ENCODE peak calls at places on chromosomes 5 and 9, in seven cellular contexts. E is HCT116, N is K562, T is HepG2, R is SK-N-SH, A is GM12878, H is H1. U is an unnamed sample.

GRCh38 chr5:179033004-179033580 is 9.5 kb downstream of the ZNF879 start:
- DNase-seq in H (no peak), A (no peak), N (no peak), E (no peak), T (no peak), R (no peak), U (no peak)

GRCh38 chr5:103902893-103903292 is 340.3 kb upstream of the NUDT12 start:
- DNase-seq in R (no peak), H (no peak), E (no peak), N (no peak), A (no peak), T (no peak), U (no peak)

GRCh38 chr5:77003246-77003645 is 27.0 kb upstream of the AGGF1 start:
- DNase-seq in E (no peak), T (no peak), A (no peak), R (no peak), N (no peak), H (no peak), U (no peak)

GRCh38 chr5:172444110-172444510 is 10.2 kb downstream of the SH3PXD2B start:
- DNase-seq in E (no peak), N (no peak), R (no peak), T (no peak), H (no peak), A (no peak), U (no peak)

GRCh38 chr9:116459576-116459975 is 227.5 kb upstream of the TRIM32 start:
- DNase-seq in T (no peak), A (no peak), R (no peak), N (no peak), E (no peak), H (no peak), U (no peak)

GRCh38 chr5:135245521-135246499 is 153.2 kb downstream of the MACROH2A1 start:
- DNase-seq in T (no peak), N (peak; percentile 63), A (no peak), E (no peak), R (no peak), H (peak; percentile 32), U (no peak)

GRCh38 chr9:101162231-101162630 is 133.7 kb downstream of the PLPPR1 start:
- DNase-seq in R (no peak), E (no peak), T (peak; percentile 65), A (no peak), N (no peak), H (no peak), U (peak; percentile 5)

GRCh38 chr9:70255521-70255920 is 3.3 kb upstream of the SMC5 start:
- DNase-seq in N (no peak), R (no peak), A (no peak), E (no peak), H (no peak), T (no peak), U (no peak)

GRCh38 chr5:158429564-158429963 is 570.6 kb upstream of the CLINT1 start:
- DNase-seq in H (no peak), T (no peak), R (no peak), N (no peak), A (no peak), E (no peak), U (no peak)

GRCh38 chr9:105957830-105958229 is 263.5 kb downstream of the TMEM38B start:
- DNase-seq in A (no peak), T (no peak), H (no peak), R (no peak), N (no peak), E (no peak), U (no peak)

GRCh38 chr5:54553659-54554207 is 36.2 kb downstream of the SNX18 start:
- DNase-seq in R (no peak), N (no peak), E (no peak), A (no peak), H (no peak), T (no peak), U (no peak)

GRCh38 chr5:138936225-138936967 is 61.3 kb upstream of the LRRTM2 start:
- DNase-seq in T (no peak), A (no peak), N (no peak), H (no peak), E (no peak), R (no peak), U (no peak)

GRCh38 chr9:116550728-116551436 is 136.2 kb upstream of the TRIM32 start:
- DNase-seq in N (no peak), A (no peak), E (no peak), H (no peak), R (no peak), T (no peak), U (no peak)

GRCh38 chr5:38556599-38557308 is at the start of gene LIFR:
- DNase-seq in R (peak; percentile 98), T (peak; percentile 39), N (peak; percentile 83), E (peak; percentile 19), A (no peak), H (peak; percentile 83), U (peak; percentile 87)

GRCh38 chr5:52476346-52476745 is 311.4 kb upstream of the ITGA1 start:
- DNase-seq in E (no peak), A (no peak), N (no peak), T (no peak), R (no peak), H (no peak), U (no peak)

GRCh38 chr9:561430-561829 is 280.1 kb upstream of the DMRT1 start:
- DNase-seq in N (no peak), A (no peak), R (no peak), E (no peak), T (no peak), H (no peak), U (peak; percentile 36)

GRCh38 chr9:12069366-12069765 is 623.8 kb upstream of the TYRP1 start:
- DNase-seq in N (no peak), T (no peak), E (no peak), A (no peak), H (no peak), R (no peak), U (no peak)

GRCh38 chr9:36575411-36575882 is 2.8 kb downstream of the MELK start:
- DNase-seq in E (no peak), N (no peak), T (no peak), R (no peak), A (no peak), H (no peak), U (no peak)

GRCh38 chr5:156402387-156402921 is 75.5 kb downstream of the SGCD start:
- DNase-seq in N (peak; percentile 1), H (no peak), E (no peak), T (no peak), R (no peak), A (peak; percentile 87), U (peak; percentile 38)

GRCh38 chr9:133991964-133992779 is at the start of gene VAV2:
- DNase-seq in H (peak; percentile 77), E (peak; percentile 29), R (peak; percentile 76), T (peak; percentile 48), A (no peak), N (peak; percentile 67), U (peak; percentile 70)

GRCh38 chr5:56172225-56172624 is 60.9 kb downstream of the ANKRD55 start:
- DNase-seq in T (no peak), N (no peak), R (no peak), E (no peak), A (no peak), H (no peak), U (no peak)

GRCh38 chr5:151660616-151661015 is 26.1 kb downstream of the SPARC start:
- DNase-seq in T (no peak), E (no peak), N (no peak), A (no peak), H (no peak), R (no peak), U (no peak)

GRCh38 chr5:157918811-157919742 is 60.1 kb upstream of the CLINT1 start:
- DNase-seq in N (peak; percentile 9), R (no peak), T (no peak), H (no peak), A (no peak), E (no peak), U (no peak)

GRCh38 chr5:97044057-97044456 is 98.4 kb downstream of the LIX1 start:
- DNase-seq in A (no peak), E (peak; percentile 4), R (no peak), H (peak; percentile 75), N (peak; percentile 44), T (peak; percentile 27), U (peak; percentile 55)

GRCh38 chr9:93645149-93645889 is 68.9 kb downstream of the PHF2 start:
- DNase-seq in E (no peak), R (no peak), A (no peak), H (no peak), N (no peak), T (no peak), U (no peak)

GRCh38 chr9:88828018-88828417 is 163.2 kb upstream of the S1PR3 start:
- DNase-seq in T (no peak), R (peak; percentile 67), E (no peak), N (no peak), A (no peak), H (no peak), U (no peak)

GRCh38 chr9:84385357-84386040 is 44.9 kb upstream of the SLC28A3 start:
- DNase-seq in A (no peak), T (no peak), E (no peak), H (no peak), R (no peak), N (no peak), U (no peak)

GRCh38 chr5:179300834-179301233 is 44.4 kb downstream of the ADAMTS2 start:
- DNase-seq in T (no peak), E (no peak), R (no peak), N (no peak), H (no peak), A (no peak), U (no peak)

GRCh38 chr9:34187891-34188240 is 9.0 kb downstream of the UBAP1 start:
- DNase-seq in N (no peak), R (no peak), H (no peak), T (no peak), E (no peak), A (no peak), U (no peak)

DNA sequence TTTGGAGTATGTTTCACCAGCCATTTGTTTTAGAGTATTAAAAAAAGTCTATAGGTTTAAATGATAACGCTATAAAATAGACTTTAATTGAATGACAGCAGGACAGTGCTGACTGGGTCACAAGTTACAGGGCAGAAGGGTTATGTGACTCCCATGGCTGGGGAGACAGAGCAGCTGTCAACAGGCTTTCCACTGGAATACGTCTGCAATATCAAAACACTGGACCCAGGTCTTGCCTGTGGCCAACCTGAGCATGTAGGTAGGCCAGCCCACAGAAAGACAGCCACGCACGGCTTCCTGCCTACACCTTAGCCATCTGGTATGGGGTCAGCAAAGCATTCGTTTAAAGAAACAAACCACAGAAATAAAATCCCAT is 80.7 kb downstream of the OTULIN start:
- DNase-seq in H (no peak), T (no peak), R (no peak), A (no peak), E (no peak), N (no peak), U (no peak)
- TF ChIP-seq JUND in H (no peak), T (no peak), R (no peak), A (no peak), E (no peak), N (no peak), U (no peak)

GRCh38 chr5:11791777-11792176 is 112.5 kb downstream of the CTNND2 start:
- DNase-seq in N (no peak), A (no peak), T (no peak), H (no peak), E (no peak), R (no peak), U (peak; percentile 24)
- TF ChIP-seq JUND in N (no peak), A (no peak), T (no peak), H (no peak), E (no peak), R (no peak), U (no peak)

GRCh38 chr5:142900926-142901325 is 130.7 kb downstream of the ARHGAP26 start:
- DNase-seq in E (no peak), T (no peak), A (no peak), N (no peak), R (no peak), H (no peak), U (no peak)
- TF ChIP-seq JUND in E (no peak), T (no peak), A (no peak), N (no peak), R (no peak), H (no peak), U (no peak)

GRCh38 chr5:1423901-1424603 is 21.2 kb downstream of the SLC6A3 start:
- DNase-seq in E (no peak), R (no peak), H (no peak), T (no peak), N (no peak), A (no peak), U (no peak)
- TF ChIP-seq JUND in E (no peak), R (no peak), H (no peak), T (no peak), N (no peak), A (no peak), U (no peak)

U was measured in T47D.